ENCODE peak calls at places on chromosomes 11 and 22, in five cellular contexts. One of them, this sample, is unnamed. For H3K4me1, the result is how much of the 10 kb centered on the place peaks cover.

GRCh38 chr11:82365351-82365750 is 368.3 kb downstream of the FAM181B start:
- DNase-seq in DND-41: no peak
- DNase-seq in right cardiac atrium: no peak
- DNase-seq in fibroblast of lung: no peak
- DNase-seq in mesendoderm: no peak
- DNase-seq in this sample: no peak

GRCh38 chr11:112793416-112793815 is 167.8 kb upstream of the NCAM1 start:
- DNase-seq in DND-41: no peak
- DNase-seq in fibroblast of lung: peak
- DNase-seq in mesendoderm: no peak
- DNase-seq in right cardiac atrium: no peak
- DNase-seq in this sample: no peak

GRCh38 chr22:28141614-28142013 is 222.6 kb upstream of the PITPNB start:
- DNase-seq in right cardiac atrium: no peak
- DNase-seq in mesendoderm: no peak
- DNase-seq in fibroblast of lung: peak
- DNase-seq in DND-41: no peak
- DNase-seq in this sample: no peak

GRCh38 chr11:61955416-61956135 is 5.4 kb downstream of the BEST1 start:
- DNase-seq in mesendoderm: peak
- DNase-seq in fibroblast of lung: no peak
- DNase-seq in right cardiac atrium: peak
- DNase-seq in DND-41: no peak
- DNase-seq in this sample: peak

GRCh38 chr11:23399995-23400394 is 539.7 kb upstream of the CCDC179 start:
- DNase-seq in DND-41: no peak
- DNase-seq in mesendoderm: no peak
- DNase-seq in fibroblast of lung: no peak
- DNase-seq in right cardiac atrium: peak
- DNase-seq in this sample: no peak

GRCh38 chr11:118306556-118306955 is 2.0 kb downstream of the CD3E start:
- DNase-seq in right cardiac atrium: no peak
- DNase-seq in fibroblast of lung: peak
- DNase-seq in mesendoderm: no peak
- DNase-seq in DND-41: peak
- DNase-seq in this sample: peak

GRCh38 chr11:131658952-131659351 is 288.5 kb downstream of the NTM start:
- DNase-seq in DND-41: peak
- DNase-seq in fibroblast of lung: peak
- DNase-seq in right cardiac atrium: no peak
- DNase-seq in mesendoderm: no peak
- DNase-seq in this sample: no peak

GRCh38 chr22:39631381-39631780 is 60.8 kb downstream of the CACNA1I start:
- DNase-seq in right cardiac atrium: no peak
- DNase-seq in mesendoderm: no peak
- DNase-seq in fibroblast of lung: no peak
- DNase-seq in DND-41: no peak
- DNase-seq in this sample: no peak

GRCh38 chr11:64539239-64539638 is 51.8 kb upstream of the SLC22A12 start:
- DNase-seq in fibroblast of lung: no peak
- DNase-seq in right cardiac atrium: no peak
- DNase-seq in mesendoderm: no peak
- DNase-seq in DND-41: no peak
- DNase-seq in this sample: no peak

GRCh38 chr22:32791056-32791455 is 10.4 kb upstream of the TIMP3 start:
- DNase-seq in mesendoderm: no peak
- DNase-seq in fibroblast of lung: no peak
- DNase-seq in DND-41: no peak
- DNase-seq in right cardiac atrium: no peak
- DNase-seq in this sample: no peak

GRCh38 chr11:63564056-63564784 is 1.0 kb upstream of the PLAAT2 start:
- DNase-seq in mesendoderm: no peak
- DNase-seq in fibroblast of lung: no peak
- DNase-seq in right cardiac atrium: no peak
- DNase-seq in DND-41: no peak
- DNase-seq in this sample: peak

GRCh38 chr11:71179877-71180276 is 72.5 kb downstream of the SHANK2 start:
- DNase-seq in right cardiac atrium: no peak
- DNase-seq in fibroblast of lung: no peak
- DNase-seq in DND-41: no peak
- DNase-seq in mesendoderm: peak
- DNase-seq in this sample: no peak

GRCh38 chr11:3043315-3043871 is 13.8 kb downstream of the CARS1 start:
- DNase-seq in mesendoderm: no peak
- DNase-seq in DND-41: no peak
- DNase-seq in fibroblast of lung: peak
- DNase-seq in right cardiac atrium: peak
- DNase-seq in this sample: no peak

GRCh38 chr22:38728899-38729796 is 23.4 kb downstream of the GTPBP1 start:
- DNase-seq in mesendoderm: no peak
- DNase-seq in right cardiac atrium: peak
- DNase-seq in fibroblast of lung: no peak
- DNase-seq in DND-41: no peak
- DNase-seq in this sample: no peak

GRCh38 chr22:24160546-24160945 is 20.7 kb upstream of the SUSD2 start:
- DNase-seq in mesendoderm: no peak
- DNase-seq in fibroblast of lung: no peak
- DNase-seq in right cardiac atrium: no peak
- DNase-seq in DND-41: no peak
- DNase-seq in this sample: no peak

GRCh38 chr22:24162377-24162927 is 18.8 kb upstream of the SUSD2 start:
- DNase-seq in mesendoderm: no peak
- DNase-seq in right cardiac atrium: no peak
- DNase-seq in DND-41: no peak
- DNase-seq in fibroblast of lung: no peak
- DNase-seq in this sample: no peak

GRCh38 chr22:24159650-24160049 is 21.6 kb upstream of the SUSD2 start:
- DNase-seq in DND-41: no peak
- DNase-seq in mesendoderm: no peak
- DNase-seq in right cardiac atrium: no peak
- DNase-seq in fibroblast of lung: no peak
- DNase-seq in this sample: no peak

GRCh38 chr22:24161909-24162308 is 19.4 kb upstream of the SUSD2 start:
- DNase-seq in mesendoderm: no peak
- DNase-seq in DND-41: no peak
- DNase-seq in right cardiac atrium: no peak
- DNase-seq in fibroblast of lung: no peak
- DNase-seq in this sample: no peak

DNA sequence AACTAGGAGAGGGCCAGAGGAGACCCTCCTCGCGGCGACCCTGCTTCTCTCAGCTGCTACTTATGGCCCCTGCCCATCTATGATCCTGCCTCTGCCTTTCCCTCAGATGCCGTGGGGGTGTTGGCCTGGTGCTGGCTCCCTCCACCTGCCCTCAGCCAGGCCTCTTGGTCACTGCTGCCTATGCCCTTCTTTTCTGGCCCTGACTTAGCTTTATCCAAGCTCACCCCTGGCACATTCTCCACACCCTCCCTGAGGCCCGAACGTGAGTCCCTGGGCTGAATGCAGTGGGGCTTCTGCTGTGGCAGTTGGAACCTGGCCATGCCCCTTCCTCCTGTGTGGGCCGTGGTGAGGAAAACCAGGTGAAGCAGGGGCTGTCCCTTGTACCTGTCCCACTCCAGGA is 19.8 kb upstream of the SUSD2 start:
- DNase-seq in mesendoderm: no peak
- DNase-seq in right cardiac atrium: no peak
- DNase-seq in fibroblast of lung: no peak
- DNase-seq in DND-41: no peak
- DNase-seq in this sample: no peak
- H3K4me1 ChIP-seq in mesendoderm: under half
- H3K4me1 ChIP-seq in right cardiac atrium: under half
- H3K4me1 ChIP-seq in fibroblast of lung: under half
- H3K4me1 ChIP-seq in DND-41: under half
- H3K4me1 ChIP-seq in this sample: under half

DNA sequence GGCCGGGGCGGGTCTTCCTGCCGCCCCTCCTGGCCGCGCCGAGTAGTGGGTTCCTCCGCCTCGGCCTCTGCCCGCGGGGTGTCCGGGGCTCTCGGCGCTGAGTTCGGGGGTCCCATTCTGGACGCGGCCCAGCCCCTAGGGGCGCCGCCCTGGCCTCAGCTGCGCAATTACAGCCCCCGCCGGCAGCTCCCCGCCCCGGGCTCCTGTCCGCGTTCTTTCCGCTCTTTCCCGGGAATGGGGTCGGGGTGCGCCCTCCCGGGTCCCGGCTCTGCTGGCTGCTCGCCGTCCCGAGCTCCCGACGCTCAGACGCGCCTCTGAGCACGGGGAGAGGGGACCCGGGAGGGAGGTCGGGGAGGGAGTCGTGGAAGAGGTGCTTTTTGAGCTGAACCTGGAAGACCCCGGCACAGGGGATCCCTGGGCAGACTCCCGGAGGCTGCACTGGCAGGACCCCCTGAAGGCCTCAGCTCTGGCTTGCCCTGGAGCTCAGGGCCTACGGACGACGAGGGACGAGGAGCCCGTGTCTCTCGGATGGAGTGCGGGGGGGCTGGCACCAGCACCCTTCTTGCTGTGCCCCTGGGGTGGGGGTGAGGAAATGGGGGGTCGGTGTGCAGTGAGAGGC is 543 bp downstream of the TSPAN4 start:
- DNase-seq in right cardiac atrium: no peak
- DNase-seq in mesendoderm: no peak
- DNase-seq in DND-41: no peak
- DNase-seq in fibroblast of lung: no peak
- DNase-seq in this sample: no peak
- H3K27ac ChIP-seq in right cardiac atrium: peak
- H3K27ac ChIP-seq in mesendoderm: peak
- H3K27ac ChIP-seq in DND-41: no peak
- H3K27ac ChIP-seq in fibroblast of lung: peak
- H3K27ac ChIP-seq in this sample: no peak

DNA sequence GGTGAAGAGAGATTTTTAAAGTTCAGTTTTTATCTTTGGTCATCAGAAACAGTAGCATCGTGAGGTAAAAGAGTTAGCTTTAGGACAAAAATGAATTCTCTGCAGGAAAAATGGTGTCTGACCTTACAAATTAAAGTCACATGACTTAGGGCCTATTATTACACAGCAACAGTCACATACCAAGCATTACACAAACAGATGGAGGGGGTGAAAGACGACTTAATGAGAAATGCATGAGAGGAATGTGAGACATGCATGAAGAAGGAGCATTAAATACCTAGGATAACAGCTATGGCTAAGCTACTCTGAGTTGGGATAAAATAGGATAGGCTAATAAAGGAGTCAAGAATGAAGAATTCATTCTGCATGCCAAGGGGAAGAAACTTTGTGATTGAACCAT is 77.5 kb downstream of the BLID start:
- DNase-seq in fibroblast of lung: peak
- DNase-seq in mesendoderm: peak
- DNase-seq in DND-41: no peak
- DNase-seq in right cardiac atrium: no peak
- DNase-seq in this sample: no peak
- H3K4me1 ChIP-seq in fibroblast of lung: under half
- H3K4me1 ChIP-seq in mesendoderm: under half
- H3K4me1 ChIP-seq in DND-41: under half
- H3K4me1 ChIP-seq in right cardiac atrium: under half
- H3K4me1 ChIP-seq in this sample: under half

GRCh38 chr11:16603890-16604783 is 134.3 kb upstream of the C11orf58 start:
- DNase-seq in right cardiac atrium: peak
- DNase-seq in fibroblast of lung: peak
- DNase-seq in mesendoderm: peak
- DNase-seq in DND-41: no peak
- DNase-seq in this sample: no peak
- H3K27ac ChIP-seq in right cardiac atrium: peak
- H3K27ac ChIP-seq in fibroblast of lung: peak
- H3K27ac ChIP-seq in mesendoderm: no peak
- H3K27ac ChIP-seq in DND-41: no peak
- H3K27ac ChIP-seq in this sample: no peak

GRCh38 chr11:35159111-35159510 is 20.1 kb downstream of the CD44 start:
- DNase-seq in DND-41: no peak
- DNase-seq in right cardiac atrium: no peak
- DNase-seq in mesendoderm: no peak
- DNase-seq in fibroblast of lung: no peak
- DNase-seq in this sample: no peak
- H3K4me1 ChIP-seq in DND-41: under half
- H3K4me1 ChIP-seq in right cardiac atrium: under half
- H3K4me1 ChIP-seq in mesendoderm: under half
- H3K4me1 ChIP-seq in fibroblast of lung: under half
- H3K4me1 ChIP-seq in this sample: half or more

DNA sequence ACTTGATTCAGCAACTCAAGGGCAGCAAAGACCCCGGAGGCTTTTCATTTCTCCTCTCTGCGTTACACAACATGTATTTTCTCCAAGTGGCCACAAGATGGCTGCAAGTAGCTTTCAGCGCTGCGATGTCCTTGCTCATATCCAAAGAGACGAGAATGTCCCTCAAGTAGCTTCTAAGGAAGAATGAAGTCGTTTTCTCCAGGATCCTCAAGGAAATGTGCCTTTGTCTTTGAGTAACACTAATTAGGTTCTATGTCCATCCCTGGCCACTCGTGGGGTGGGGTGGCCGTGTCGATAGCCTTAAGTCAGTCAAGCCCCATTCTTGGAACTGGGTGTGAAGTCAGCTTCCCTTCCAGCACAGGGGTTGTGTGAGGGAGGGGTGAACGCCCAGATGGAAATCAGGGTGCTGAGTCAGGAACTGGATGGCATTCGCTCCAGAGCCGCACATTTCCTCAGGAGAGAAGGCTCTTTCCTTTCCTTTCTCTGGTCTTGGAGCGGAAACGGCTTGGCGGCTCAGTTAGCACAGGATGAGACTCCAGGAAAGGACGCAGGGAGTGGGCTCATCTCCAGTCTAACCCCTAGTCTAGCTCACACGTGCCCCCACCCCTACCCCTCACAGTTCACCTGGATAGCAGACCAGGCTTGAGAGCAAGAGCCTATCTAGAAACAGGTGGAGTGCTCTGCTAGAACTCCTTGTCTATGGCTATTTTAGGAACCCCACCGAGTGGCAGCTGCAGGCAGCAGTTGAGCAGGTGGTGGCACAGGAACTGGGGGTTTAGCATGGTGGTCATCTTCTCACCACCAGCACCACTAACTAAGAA is 44.3 kb downstream of the NNMT start:
- DNase-seq in fibroblast of lung: peak
- DNase-seq in DND-41: peak
- DNase-seq in mesendoderm: peak
- DNase-seq in right cardiac atrium: peak
- DNase-seq in this sample: peak
- H3K27ac ChIP-seq in fibroblast of lung: no peak
- H3K27ac ChIP-seq in DND-41: no peak
- H3K27ac ChIP-seq in mesendoderm: no peak
- H3K27ac ChIP-seq in right cardiac atrium: no peak
- H3K27ac ChIP-seq in this sample: no peak

GRCh38 chr22:22818202-22818538 is 69.4 kb upstream of the IGLL5 start:
- DNase-seq in DND-41: no peak
- DNase-seq in fibroblast of lung: no peak
- DNase-seq in right cardiac atrium: no peak
- DNase-seq in mesendoderm: no peak
- DNase-seq in this sample: no peak

GRCh38 chr22:22815397-22816170 is 72.0 kb upstream of the IGLL5 start:
- DNase-seq in mesendoderm: no peak
- DNase-seq in right cardiac atrium: no peak
- DNase-seq in DND-41: no peak
- DNase-seq in fibroblast of lung: no peak
- DNase-seq in this sample: no peak

GRCh38 chr22:22816171-22816514 is 71.5 kb upstream of the IGLL5 start:
- DNase-seq in DND-41: no peak
- DNase-seq in mesendoderm: no peak
- DNase-seq in right cardiac atrium: no peak
- DNase-seq in fibroblast of lung: no peak
- DNase-seq in this sample: no peak

GRCh38 chr22:22817468-22818201 is 70.0 kb upstream of the IGLL5 start:
- DNase-seq in right cardiac atrium: no peak
- DNase-seq in fibroblast of lung: no peak
- DNase-seq in DND-41: no peak
- DNase-seq in mesendoderm: no peak
- DNase-seq in this sample: no peak

GRCh38 chr22:22816766-22817410 is 70.7 kb upstream of the IGLL5 start:
- DNase-seq in fibroblast of lung: no peak
- DNase-seq in DND-41: no peak
- DNase-seq in right cardiac atrium: no peak
- DNase-seq in mesendoderm: no peak
- DNase-seq in this sample: no peak
- H3K4me1 ChIP-seq in fibroblast of lung: under half
- H3K4me1 ChIP-seq in DND-41: under half
- H3K4me1 ChIP-seq in right cardiac atrium: under half
- H3K4me1 ChIP-seq in mesendoderm: under half
- H3K4me1 ChIP-seq in this sample: half or more